ENCODE peak calls at places on chromosomes 3 and 15, in eight cellular contexts. One of them, this sample, is unnamed.

GRCh38 chr3:140994316-140994715 is 52.7 kb downstream of the SLC25A36 start:
- DNase-seq in tibial artery: no peak
- DNase-seq in tibial nerve: no peak
- DNase-seq in uterus: no peak
- DNase-seq in SK-N-MC: no peak
- DNase-seq in CD8-positive, alpha-beta T cell: no peak
- DNase-seq in heart left ventricle: no peak
- DNase-seq in SJSA1: no peak
- DNase-seq in this sample: no peak

GRCh38 chr3:140117111-140117526 is 182.1 kb downstream of the CLSTN2 start:
- DNase-seq in tibial artery: no peak
- DNase-seq in tibial nerve: no peak
- DNase-seq in uterus: no peak
- DNase-seq in SK-N-MC: no peak
- DNase-seq in CD8-positive, alpha-beta T cell: no peak
- DNase-seq in heart left ventricle: no peak
- DNase-seq in SJSA1: no peak
- DNase-seq in this sample: no peak

GRCh38 chr15:39756806-39757522 is 25.7 kb downstream of the FSIP1 start:
- DNase-seq in tibial artery: no peak
- DNase-seq in tibial nerve: peak; percentile 78
- DNase-seq in uterus: peak; percentile 36
- DNase-seq in SK-N-MC: peak; percentile 73
- DNase-seq in CD8-positive, alpha-beta T cell: peak; percentile 33
- DNase-seq in heart left ventricle: no peak
- DNase-seq in SJSA1: peak; percentile 44
- DNase-seq in this sample: no peak

GRCh38 chr3:196287066-196287404 is 491 bp downstream of the PCYT1A start:
- DNase-seq in tibial artery: no peak
- DNase-seq in tibial nerve: no peak
- DNase-seq in uterus: peak; percentile 18
- DNase-seq in SK-N-MC: no peak
- DNase-seq in CD8-positive, alpha-beta T cell: peak; percentile 22
- DNase-seq in heart left ventricle: no peak
- DNase-seq in SJSA1: no peak
- DNase-seq in this sample: peak; percentile 63

GRCh38 chr3:41715376-41715775 is 246.5 kb downstream of the ULK4 start:
- DNase-seq in tibial artery: no peak
- DNase-seq in tibial nerve: no peak
- DNase-seq in uterus: no peak
- DNase-seq in SK-N-MC: no peak
- DNase-seq in CD8-positive, alpha-beta T cell: no peak
- DNase-seq in heart left ventricle: no peak
- DNase-seq in SJSA1: no peak
- DNase-seq in this sample: no peak

GRCh38 chr3:126959921-126960603 is 22.9 kb upstream of the PLXNA1 start:
- DNase-seq in tibial artery: no peak
- DNase-seq in tibial nerve: no peak
- DNase-seq in uterus: no peak
- DNase-seq in SK-N-MC: no peak
- DNase-seq in CD8-positive, alpha-beta T cell: no peak
- DNase-seq in heart left ventricle: no peak
- DNase-seq in SJSA1: peak; percentile 77
- DNase-seq in this sample: no peak

GRCh38 chr3:149723781-149724180 is 28.5 kb downstream of the COMMD2 start:
- DNase-seq in tibial artery: no peak
- DNase-seq in tibial nerve: no peak
- DNase-seq in uterus: no peak
- DNase-seq in SK-N-MC: no peak
- DNase-seq in CD8-positive, alpha-beta T cell: no peak
- DNase-seq in heart left ventricle: no peak
- DNase-seq in SJSA1: no peak
- DNase-seq in this sample: no peak

GRCh38 chr3:188248036-188248561 is 94.1 kb downstream of the LPP start:
- DNase-seq in tibial artery: no peak
- DNase-seq in tibial nerve: no peak
- DNase-seq in uterus: no peak
- DNase-seq in SK-N-MC: no peak
- DNase-seq in CD8-positive, alpha-beta T cell: no peak
- DNase-seq in heart left ventricle: no peak
- DNase-seq in SJSA1: no peak
- DNase-seq in this sample: no peak

GRCh38 chr3:27312044-27312668 is 57.0 kb downstream of the NEK10 start:
- DNase-seq in tibial artery: no peak
- DNase-seq in tibial nerve: peak; percentile 23
- DNase-seq in uterus: no peak
- DNase-seq in SK-N-MC: peak; percentile 16
- DNase-seq in CD8-positive, alpha-beta T cell: no peak
- DNase-seq in heart left ventricle: no peak
- DNase-seq in SJSA1: peak; percentile 78
- DNase-seq in this sample: no peak

GRCh38 chr15:66264853-66265252 is 11.3 kb upstream of the MEGF11 start:
- DNase-seq in tibial artery: no peak
- DNase-seq in tibial nerve: no peak
- DNase-seq in uterus: no peak
- DNase-seq in SK-N-MC: no peak
- DNase-seq in CD8-positive, alpha-beta T cell: no peak
- DNase-seq in heart left ventricle: no peak
- DNase-seq in SJSA1: no peak
- DNase-seq in this sample: no peak

GRCh38 chr3:13507247-13507790 is 27.2 kb downstream of the HDAC11 start:
- DNase-seq in tibial artery: no peak
- DNase-seq in tibial nerve: no peak
- DNase-seq in uterus: no peak
- DNase-seq in SK-N-MC: no peak
- DNase-seq in CD8-positive, alpha-beta T cell: no peak
- DNase-seq in heart left ventricle: no peak
- DNase-seq in SJSA1: no peak
- DNase-seq in this sample: no peak

GRCh38 chr3:194367992-194368841 is 1.3 kb downstream of the LRRC15 start:
- DNase-seq in tibial artery: no peak
- DNase-seq in tibial nerve: no peak
- DNase-seq in uterus: no peak
- DNase-seq in SK-N-MC: no peak
- DNase-seq in CD8-positive, alpha-beta T cell: no peak
- DNase-seq in heart left ventricle: no peak
- DNase-seq in SJSA1: no peak
- DNase-seq in this sample: no peak

GRCh38 chr3:16249336-16249735 is 15.4 kb downstream of the DPH3 start:
- DNase-seq in tibial artery: no peak
- DNase-seq in tibial nerve: no peak
- DNase-seq in uterus: no peak
- DNase-seq in SK-N-MC: no peak
- DNase-seq in CD8-positive, alpha-beta T cell: no peak
- DNase-seq in heart left ventricle: no peak
- DNase-seq in SJSA1: peak; percentile 19
- DNase-seq in this sample: no peak

GRCh38 chr15:62895139-62895866 is 147.2 kb upstream of the TPM1 start:
- DNase-seq in tibial artery: no peak
- DNase-seq in tibial nerve: no peak
- DNase-seq in uterus: no peak
- DNase-seq in SK-N-MC: no peak
- DNase-seq in CD8-positive, alpha-beta T cell: no peak
- DNase-seq in heart left ventricle: no peak
- DNase-seq in SJSA1: peak; percentile 93
- DNase-seq in this sample: no peak

GRCh38 chr3:159187706-159188105 is 385.9 kb downstream of the MFSD1 start:
- DNase-seq in tibial artery: no peak
- DNase-seq in tibial nerve: no peak
- DNase-seq in uterus: no peak
- DNase-seq in SK-N-MC: no peak
- DNase-seq in CD8-positive, alpha-beta T cell: no peak
- DNase-seq in heart left ventricle: no peak
- DNase-seq in SJSA1: no peak
- DNase-seq in this sample: no peak

GRCh38 chr15:35078221-35078915 is 6.7 kb downstream of the NANOGP8 start:
- DNase-seq in tibial artery: no peak
- DNase-seq in tibial nerve: peak; percentile 10
- DNase-seq in uterus: peak; percentile 48
- DNase-seq in SK-N-MC: peak; percentile 34
- DNase-seq in CD8-positive, alpha-beta T cell: peak; percentile 11
- DNase-seq in heart left ventricle: no peak
- DNase-seq in SJSA1: peak; percentile 22
- DNase-seq in this sample: no peak

GRCh38 chr3:16807441-16807840 is 77.3 kb upstream of the PLCL2 start:
- DNase-seq in tibial artery: no peak
- DNase-seq in tibial nerve: no peak
- DNase-seq in uterus: no peak
- DNase-seq in SK-N-MC: no peak
- DNase-seq in CD8-positive, alpha-beta T cell: no peak
- DNase-seq in heart left ventricle: no peak
- DNase-seq in SJSA1: no peak
- DNase-seq in this sample: no peak

GRCh38 chr15:74433592-74434259 is at the start of gene SEMA7A:
- DNase-seq in tibial artery: peak; percentile 64
- DNase-seq in tibial nerve: peak; percentile 53
- DNase-seq in uterus: peak; percentile 70
- DNase-seq in SK-N-MC: no peak
- DNase-seq in CD8-positive, alpha-beta T cell: peak; percentile 77
- DNase-seq in heart left ventricle: peak; percentile 87
- DNase-seq in SJSA1: peak; percentile 62
- DNase-seq in this sample: peak; percentile 92

GRCh38 chr3:127639173-127640030 is 10.4 kb downstream of the PODXL2 start:
- DNase-seq in tibial artery: no peak
- DNase-seq in tibial nerve: no peak
- DNase-seq in uterus: no peak
- DNase-seq in SK-N-MC: no peak
- DNase-seq in CD8-positive, alpha-beta T cell: no peak
- DNase-seq in heart left ventricle: no peak
- DNase-seq in SJSA1: no peak
- DNase-seq in this sample: no peak

GRCh38 chr3:66479532-66479947 is 21.3 kb downstream of the LRIG1 start:
- DNase-seq in tibial artery: no peak
- DNase-seq in tibial nerve: no peak
- DNase-seq in uterus: no peak
- DNase-seq in SK-N-MC: no peak
- DNase-seq in CD8-positive, alpha-beta T cell: no peak
- DNase-seq in heart left ventricle: no peak
- DNase-seq in SJSA1: no peak
- DNase-seq in this sample: no peak
- H3K4me3 ChIP-seq in tibial artery: no peak overlapping the region
- H3K4me3 ChIP-seq in tibial nerve: no peak overlapping the region
- H3K4me3 ChIP-seq in uterus: no peak overlapping the region
- H3K4me3 ChIP-seq in SK-N-MC: no peak overlapping the region
- H3K4me3 ChIP-seq in CD8-positive, alpha-beta T cell: no peak overlapping the region
- H3K4me3 ChIP-seq in heart left ventricle: no peak overlapping the region
- H3K4me3 ChIP-seq in SJSA1: no peak overlapping the region
- H3K4me3 ChIP-seq in this sample: no peak overlapping the region

GRCh38 chr3:125140011-125140813 is 72.3 kb downstream of the SLC12A8 start:
- DNase-seq in tibial artery: no peak
- DNase-seq in tibial nerve: no peak
- DNase-seq in uterus: no peak
- DNase-seq in SK-N-MC: no peak
- DNase-seq in CD8-positive, alpha-beta T cell: no peak
- DNase-seq in heart left ventricle: peak; percentile 20
- DNase-seq in SJSA1: peak; percentile 75
- DNase-seq in this sample: no peak

GRCh38 chr3:125143538-125143937 is 69.0 kb downstream of the SLC12A8 start:
- DNase-seq in tibial artery: no peak
- DNase-seq in tibial nerve: no peak
- DNase-seq in uterus: no peak
- DNase-seq in SK-N-MC: no peak
- DNase-seq in CD8-positive, alpha-beta T cell: no peak
- DNase-seq in heart left ventricle: no peak
- DNase-seq in SJSA1: no peak
- DNase-seq in this sample: no peak

GRCh38 chr3:125140817-125141595 is 71.5 kb downstream of the SLC12A8 start:
- DNase-seq in tibial artery: no peak
- DNase-seq in tibial nerve: no peak
- DNase-seq in uterus: no peak
- DNase-seq in SK-N-MC: no peak
- DNase-seq in CD8-positive, alpha-beta T cell: no peak
- DNase-seq in heart left ventricle: no peak
- DNase-seq in SJSA1: no peak
- DNase-seq in this sample: no peak

GRCh38 chr3:125142418-125142778 is 70.2 kb downstream of the SLC12A8 start:
- DNase-seq in tibial artery: no peak
- DNase-seq in tibial nerve: no peak
- DNase-seq in uterus: no peak
- DNase-seq in SK-N-MC: no peak
- DNase-seq in CD8-positive, alpha-beta T cell: no peak
- DNase-seq in heart left ventricle: no peak
- DNase-seq in SJSA1: no peak
- DNase-seq in this sample: no peak

DNA sequence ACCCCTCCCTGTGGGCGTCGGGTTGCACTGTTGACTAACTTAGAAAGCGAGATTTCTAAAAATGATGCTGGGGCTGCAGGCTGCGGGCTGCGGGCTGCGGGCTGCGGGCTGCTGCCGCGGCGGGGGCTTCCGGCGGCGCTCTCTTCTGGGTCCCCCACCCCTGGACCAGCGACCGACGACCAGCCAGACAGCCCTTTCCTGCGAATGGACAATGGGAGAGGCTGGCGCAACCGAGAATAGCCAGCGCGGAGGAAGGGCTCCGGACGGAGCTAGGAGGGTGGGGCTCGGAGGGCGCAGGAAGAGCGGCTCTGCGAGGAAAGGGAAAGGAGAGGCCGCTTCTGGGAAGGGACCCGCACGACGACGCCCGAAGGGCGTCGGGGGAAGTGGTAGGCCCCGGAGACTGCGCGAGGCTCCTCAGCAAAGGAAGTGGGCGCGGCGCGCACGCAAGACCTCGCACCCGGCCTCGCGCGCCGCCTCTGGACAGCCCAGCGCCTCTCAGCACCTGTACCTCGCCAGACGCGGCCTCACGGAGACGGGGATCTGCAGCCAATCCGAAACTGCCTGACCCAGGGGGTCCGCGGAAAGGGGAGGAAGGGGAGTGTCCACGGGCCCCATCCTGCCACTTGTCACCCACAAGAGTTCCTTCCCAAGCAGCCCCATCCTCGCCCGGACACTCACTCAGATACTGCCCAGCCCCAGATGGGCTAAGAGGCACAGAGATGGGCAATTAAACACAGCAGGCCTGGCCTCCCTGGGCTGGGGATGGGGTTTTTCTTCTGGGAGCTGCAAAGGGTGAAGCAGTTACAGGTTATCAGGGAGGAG is 70.7 kb downstream of the SLC12A8 start:
- DNase-seq in tibial artery: peak; percentile 56
- DNase-seq in tibial nerve: no peak
- DNase-seq in uterus: peak; percentile 54
- DNase-seq in SK-N-MC: no peak
- DNase-seq in CD8-positive, alpha-beta T cell: peak; percentile 68
- DNase-seq in heart left ventricle: peak; percentile 84
- DNase-seq in SJSA1: no peak
- DNase-seq in this sample: peak; percentile 65
- H3K27ac ChIP-seq in tibial artery: peak overlapping the region; percentile 65
- H3K27ac ChIP-seq in tibial nerve: peak overlapping the region; percentile 2
- H3K27ac ChIP-seq in uterus: peak overlapping the region; percentile 29
- H3K27ac ChIP-seq in SK-N-MC: no peak overlapping the region
- H3K27ac ChIP-seq in CD8-positive, alpha-beta T cell: peak overlapping the region; percentile 12
- H3K27ac ChIP-seq in heart left ventricle: peak overlapping the region; percentile 87
- H3K27ac ChIP-seq in SJSA1: no peak overlapping the region
- H3K27ac ChIP-seq in this sample: peak overlapping the region; percentile 63

GRCh38 chr15:69032006-69032405 is 17.5 kb downstream of the NOX5 start:
- DNase-seq in tibial artery: no peak
- DNase-seq in tibial nerve: no peak
- DNase-seq in uterus: no peak
- DNase-seq in SK-N-MC: no peak
- DNase-seq in CD8-positive, alpha-beta T cell: no peak
- DNase-seq in heart left ventricle: no peak
- DNase-seq in SJSA1: no peak
- DNase-seq in this sample: no peak
- H3K4me3 ChIP-seq in tibial artery: peak overlapping the region; percentile 36
- H3K4me3 ChIP-seq in tibial nerve: no peak overlapping the region
- H3K4me3 ChIP-seq in uterus: no peak overlapping the region
- H3K4me3 ChIP-seq in SK-N-MC: no peak overlapping the region
- H3K4me3 ChIP-seq in CD8-positive, alpha-beta T cell: no peak overlapping the region
- H3K4me3 ChIP-seq in heart left ventricle: no peak overlapping the region
- H3K4me3 ChIP-seq in SJSA1: no peak overlapping the region
- H3K4me3 ChIP-seq in this sample: peak overlapping the region; percentile 46

GRCh38 chr3:24184528-24185176 is 239.6 kb downstream of the NR1D2 start:
- DNase-seq in tibial artery: no peak
- DNase-seq in tibial nerve: no peak
- DNase-seq in uterus: no peak
- DNase-seq in SK-N-MC: no peak
- DNase-seq in CD8-positive, alpha-beta T cell: no peak
- DNase-seq in heart left ventricle: no peak
- DNase-seq in SJSA1: no peak
- DNase-seq in this sample: no peak
- H3K27ac ChIP-seq in tibial artery: peak overlapping the region; percentile 74
- H3K27ac ChIP-seq in tibial nerve: no peak overlapping the region
- H3K27ac ChIP-seq in uterus: no peak overlapping the region
- H3K27ac ChIP-seq in SK-N-MC: no peak overlapping the region
- H3K27ac ChIP-seq in CD8-positive, alpha-beta T cell: no peak overlapping the region
- H3K27ac ChIP-seq in heart left ventricle: no peak overlapping the region
- H3K27ac ChIP-seq in SJSA1: no peak overlapping the region
- H3K27ac ChIP-seq in this sample: peak overlapping the region; percentile 56